ENCODE peak calls at places on chromosomes 11 and 22, in nine cellular contexts. H is left lung; E is non-pigmented ciliary epithelial cell; I is retina; O is endothelial cell; Y is CD4-positive, alpha-beta T cell; R is EL; D is cardiac septum; L is HTR-8/SVneo. Q is an unnamed sample.

GRCh38 chr22:29096736-29097669 is 24.2 kb downstream of the KREMEN1 start:
- DNase-seq in L (no peak), Y (no peak), E (no peak), R (no peak), D (no peak), O (no peak), H (no peak), I (no peak), Q (no peak)

GRCh38 chr11:59062602-59063529 is 23.2 kb upstream of the GLYATL1B start:
- DNase-seq in L (no peak), O (no peak), D (no peak), H (no peak), Y (no peak), I (peak), E (no peak), R (no peak), Q (no peak)

GRCh38 chr11:35168606-35169200 is 29.7 kb downstream of the CD44 start:
- DNase-seq in Y (no peak), I (no peak), R (no peak), D (no peak), O (no peak), H (no peak), E (no peak), L (no peak), Q (no peak)

GRCh38 chr11:47992959-47993820 is 12.8 kb downstream of the PTPRJ start:
- DNase-seq in I (no peak), R (peak), O (no peak), Y (no peak), D (peak), H (no peak), L (peak), E (no peak), Q (peak)

GRCh38 chr22:45842141-45842831 is 134.7 kb downstream of the WNT7B start:
- DNase-seq in Y (no peak), D (no peak), E (peak), R (peak), L (no peak), H (no peak), I (no peak), O (no peak), Q (no peak)

GRCh38 chr11:100883860-100884259 is 196.8 kb downstream of the ARHGAP42 start:
- DNase-seq in L (no peak), R (no peak), I (no peak), H (no peak), E (no peak), O (no peak), D (no peak), Y (no peak), Q (no peak)

GRCh38 chr11:13210424-13210823 is 67.2 kb upstream of the BMAL1 start:
- DNase-seq in E (no peak), I (peak), R (peak), H (no peak), Y (no peak), D (no peak), L (peak), O (peak), Q (no peak)

GRCh38 chr22:46292173-46292572 is 4.5 kb upstream of the GTSE1 start:
- DNase-seq in L (no peak), O (no peak), D (no peak), E (no peak), I (no peak), H (no peak), R (no peak), Y (no peak), Q (no peak)

GRCh38 chr11:16775604-16776283 is 37.3 kb downstream of the C11orf58 start:
- DNase-seq in R (no peak), L (no peak), O (no peak), E (no peak), D (no peak), Y (no peak), I (no peak), H (no peak), Q (no peak)